ENCODE peak calls at places on chromosomes 3 and 15, in eight cellular contexts. H, M, U, D, L, V, O and E are unnamed samples.

GRCh38 chr15:35115155-35115725 is 30.1 kb upstream of the NANOGP8 start:
- DNase-seq in H (no peak), M (no peak), U (peak; percentile 16), D (no peak), L (no peak), V (no peak), O (no peak), E (no peak)

GRCh38 chr15:25792128-25792527 is 71.0 kb downstream of the ATP10A start:
- DNase-seq in H (no peak), M (no peak), U (no peak), D (no peak), L (no peak), V (no peak), O (no peak), E (no peak)

GRCh38 chr3:102235679-102236078 is 199.1 kb upstream of the ZPLD1 start:
- DNase-seq in H (no peak), M (no peak), U (peak; percentile 27), D (no peak), L (no peak), V (no peak), O (no peak), E (no peak)

GRCh38 chr15:26739791-26740190 is 33.1 kb downstream of the GABRB3 start:
- DNase-seq in H (no peak), M (no peak), U (no peak), D (no peak), L (no peak), V (no peak), O (no peak), E (no peak)

GRCh38 chr3:13880811-13881156 is 913 bp upstream of the WNT7A start:
- DNase-seq in H (no peak), M (no peak), U (no peak), D (no peak), L (no peak), V (no peak), O (peak; percentile 63), E (no peak)

GRCh38 chr3:197278933-197279332 is 19.5 kb downstream of the DLG1 start:
- DNase-seq in H (no peak), M (no peak), U (no peak), D (no peak), L (no peak), V (no peak), O (no peak), E (no peak)

GRCh38 chr3:38276081-38276916 is 5.8 kb upstream of the SLC22A14 start:
- DNase-seq in H (no peak), M (no peak), U (no peak), D (no peak), L (no peak), V (no peak), O (no peak), E (no peak)

GRCh38 chr3:107124885-107125284 is 252.4 kb upstream of the CCDC54 start:
- DNase-seq in H (no peak), M (no peak), U (peak; percentile 83), D (no peak), L (no peak), V (no peak), O (no peak), E (no peak)

GRCh38 chr15:89893696-89894450 is at the start of gene AP3S2:
- DNase-seq in H (peak; percentile 53), M (peak; percentile 84), U (peak; percentile 94), D (peak; percentile 89), L (peak; percentile 95), V (peak; percentile 86), O (peak; percentile 92), E (peak; percentile 95)

GRCh38 chr3:136008221-136008620 is 42.7 kb downstream of the PPP2R3A start:
- DNase-seq in H (no peak), M (no peak), U (no peak), D (no peak), L (no peak), V (no peak), O (no peak), E (no peak)

GRCh38 chr3:30779686-30780287 is 114.7 kb downstream of the GADL1 start:
- DNase-seq in H (no peak), M (no peak), U (peak; percentile 38), D (no peak), L (peak; percentile 34), V (peak; percentile 18), O (no peak), E (no peak)

GRCh38 chr3:134476306-134476705 is 9.5 kb downstream of the ANAPC13 start:
- DNase-seq in H (no peak), M (no peak), U (peak; percentile 68), D (no peak), L (no peak), V (no peak), O (no peak), E (no peak)

GRCh38 chr3:17258823-17259436 is 374.2 kb downstream of the PLCL2 start:
- DNase-seq in H (no peak), M (peak; percentile 22), U (peak; percentile 39), D (no peak), L (peak; percentile 20), V (peak; percentile 12), O (no peak), E (no peak)

GRCh38 chr3:185424435-185424834 is 61.5 kb downstream of the MAP3K13 start:
- DNase-seq in H (no peak), M (no peak), U (no peak), D (no peak), L (no peak), V (no peak), O (no peak), E (no peak)

GRCh38 chr3:167649731-167650130 is 4.0 kb downstream of the WDR49 start:
- DNase-seq in H (no peak), M (no peak), U (no peak), D (no peak), L (no peak), V (no peak), O (no peak), E (no peak)

GRCh38 chr3:195189821-195190220 is 81.1 kb downstream of the XXYLT1 start:
- DNase-seq in H (no peak), M (no peak), U (no peak), D (no peak), L (no peak), V (no peak), O (no peak), E (no peak)

GRCh38 chr15:62894322-62895085 is 148.0 kb upstream of the TPM1 start:
- DNase-seq in H (no peak), M (no peak), U (peak; percentile 28), D (no peak), L (no peak), V (no peak), O (no peak), E (no peak)

GRCh38 chr3:58051196-58051595 is 43.0 kb downstream of the FLNB start:
- DNase-seq in H (no peak), M (no peak), U (peak; percentile 87), D (no peak), L (peak; percentile 85), V (no peak), O (peak; percentile 79), E (no peak)

GRCh38 chr3:37014620-37015019 is 21.3 kb downstream of the MLH1 start:
- DNase-seq in H (no peak), M (no peak), U (no peak), D (no peak), L (no peak), V (no peak), O (no peak), E (no peak)

GRCh38 chr15:31327674-31328424 is 1.2 kb downstream of the KLF13 start:
- DNase-seq in H (no peak), M (peak; percentile 82), U (peak; percentile 19), D (peak; percentile 50), L (peak; percentile 52), V (no peak), O (peak; percentile 87), E (peak; percentile 73)

GRCh38 chr15:45943255-45943654 is 308.4 kb downstream of the SQOR start:
- DNase-seq in H (no peak), M (no peak), U (no peak), D (no peak), L (no peak), V (no peak), O (no peak), E (no peak)

GRCh38 chr3:14784087-14784596 is 34.6 kb upstream of the FGD5 start:
- DNase-seq in H (no peak), M (no peak), U (no peak), D (no peak), L (no peak), V (no peak), O (peak; percentile 48), E (peak; percentile 56)

GRCh38 chr3:182978387-182978786 is 2.0 kb downstream of the DCUN1D1 start:
- DNase-seq in H (no peak), M (no peak), U (no peak), D (no peak), L (no peak), V (no peak), O (no peak), E (no peak)

GRCh38 chr3:129439817-129440647 is at the start of the genes IFT122 and MBD4:
- DNase-seq in H (peak; percentile 96), M (peak; percentile 99), U (peak; percentile 100), D (peak; percentile 99), L (peak; percentile 100), V (peak; percentile 99), O (peak; percentile 98), E (peak; percentile 97)
- H3K27ac ChIP-seq in H (peak within 1 kb of the TSS; percentile 89), M (peak within 1 kb of the TSS; percentile 95), U (peak within 1 kb of the TSS; percentile 82), D (peak within 1 kb of the TSS; percentile 86), L (peak within 1 kb of the TSS; percentile 95), V (peak within 1 kb of the TSS; percentile 94), O (peak within 1 kb of the TSS; percentile 91), E (peak within 1 kb of the TSS; percentile 67)

GRCh38 chr3:150363420-150363819 is 44.7 kb upstream of the TSC22D2 start:
- DNase-seq in H (no peak), M (no peak), U (no peak), D (no peak), L (no peak), V (no peak), O (no peak), E (no peak)
- H3K27ac ChIP-seq in H (peak overlapping the region; percentile 72), M (no peak overlapping the region), U (no peak overlapping the region), D (no peak overlapping the region), L (no peak overlapping the region), V (no peak overlapping the region), O (no peak overlapping the region), E (no peak overlapping the region)

DNA sequence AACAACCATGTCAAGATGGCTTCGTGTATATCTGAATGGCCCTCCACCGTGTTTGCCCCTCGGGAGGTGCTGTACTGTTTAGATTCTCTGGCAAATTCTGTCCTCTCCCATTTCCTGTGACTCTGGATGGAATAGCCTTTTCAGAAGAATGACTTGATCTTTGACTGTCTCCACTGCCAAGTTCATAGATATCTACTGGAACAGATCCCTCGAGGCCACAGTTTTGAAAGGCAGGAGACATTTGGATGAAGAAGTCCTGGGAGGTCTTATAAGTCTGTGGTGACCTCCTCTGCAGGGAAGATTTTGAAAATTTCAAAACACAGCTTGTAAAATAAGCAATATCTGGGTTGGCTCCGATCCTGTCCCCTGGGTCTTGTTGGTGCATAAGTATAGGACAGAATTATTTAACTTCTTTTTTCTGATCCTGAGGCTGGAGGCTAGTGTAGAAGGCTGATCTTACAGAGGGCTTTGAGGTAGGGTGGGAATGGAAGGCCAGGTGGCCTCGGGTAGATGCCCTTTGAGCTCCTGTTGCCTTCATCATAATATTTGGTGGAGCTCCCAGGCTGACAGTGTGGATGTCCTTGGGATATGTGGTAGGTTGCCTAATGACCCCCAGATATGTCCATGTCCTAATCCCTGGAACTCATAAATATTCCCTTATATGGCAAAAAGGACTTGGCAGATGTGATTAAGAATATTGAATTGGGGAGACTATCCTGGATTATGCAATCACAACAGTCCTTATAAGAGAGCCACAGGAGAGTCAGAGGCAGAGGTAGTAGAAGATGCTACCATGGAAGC is 5.3 kb downstream of the ADAMTSL3 start:
- DNase-seq in H (no peak), M (no peak), U (no peak), D (no peak), L (no peak), V (no peak), O (no peak), E (no peak)
- H3K27ac ChIP-seq in H (no peak overlapping the region), M (no peak overlapping the region), U (no peak overlapping the region), D (no peak overlapping the region), L (no peak overlapping the region), V (no peak overlapping the region), O (no peak overlapping the region), E (no peak overlapping the region)

GRCh38 chr3:117786339-117786738 is 1076.8 kb downstream of the TUSC7 start:
- DNase-seq in H (no peak), M (no peak), U (peak; percentile 47), D (no peak), L (no peak), V (no peak), O (no peak), E (no peak)
- H3K27ac ChIP-seq in H (no peak overlapping the region), M (no peak overlapping the region), U (no peak overlapping the region), D (no peak overlapping the region), L (no peak overlapping the region), V (no peak overlapping the region), O (no peak overlapping the region), E (no peak overlapping the region)